ENCODE peak calls at places on chromosome 22, in seven cellular contexts. T is H9, Z is mesendoderm, I is mesenchymal stem cell, M is neuronal stem cell, P is IMR-90, A is H1. S is an unnamed sample.

GRCh38 chr22:41844513-41844912 is 11.6 kb downstream of the SREBF2 start:
- DNase-seq in T (no peak), Z (no peak), I (no peak), M (no peak), P (no peak), A (no peak), S (peak; percentile 93)

GRCh38 chr22:41367039-41367679 is 14.6 kb upstream of the TEF start:
- DNase-seq in T (peak; percentile 79), Z (peak; percentile 38), I (peak; percentile 44), M (no peak), P (peak; percentile 96), A (peak; percentile 66), S (peak; percentile 98)

GRCh38 chr22:50119768-50120251 is 30.0 kb downstream of the MOV10L1 start:
- DNase-seq in T (no peak), Z (no peak), I (peak; percentile 52), M (no peak), P (peak; percentile 28), A (no peak), S (no peak)

GRCh38 chr22:30210235-30210831 is 36.2 kb downstream of the LIF start:
- DNase-seq in T (peak; percentile 54), Z (peak; percentile 43), I (peak; percentile 88), M (no peak), P (peak; percentile 80), A (no peak), S (peak; percentile 68)

GRCh38 chr22:24066872-24067271 is 55.8 kb downstream of the CABIN1 start:
- DNase-seq in T (no peak), Z (no peak), I (no peak), M (no peak), P (no peak), A (no peak), S (no peak)

GRCh38 chr22:19492504-19493174 is 12.9 kb downstream of the CDC45 start:
- DNase-seq in T (no peak), Z (no peak), I (no peak), M (no peak), P (no peak), A (no peak), S (no peak)

GRCh38 chr22:46914916-46915894 is 152.8 kb downstream of the TBC1D22A start:
- DNase-seq in T (no peak), Z (no peak), I (no peak), M (no peak), P (no peak), A (peak; percentile 32), S (no peak)

GRCh38 chr22:42156121-42156520 is 25.5 kb upstream of the CYP2D6 start:
- DNase-seq in T (no peak), Z (no peak), I (no peak), M (no peak), P (no peak), A (no peak), S (no peak)

GRCh38 chr22:42947211-42947990 is 67.5 kb downstream of the PACSIN2 start:
- DNase-seq in T (peak; percentile 41), Z (peak; percentile 72), I (peak; percentile 67), M (peak; percentile 43), P (peak; percentile 41), A (no peak), S (no peak)

GRCh38 chr22:16960220-16960883 is 47.7 kb downstream of the GAB4 start:
- DNase-seq in T (no peak), Z (no peak), I (no peak), M (no peak), P (no peak), A (peak; percentile 19), S (no peak)

GRCh38 chr22:17154971-17155370 is 4.1 kb downstream of the HDHD5 start:
- DNase-seq in T (no peak), Z (no peak), I (no peak), M (no peak), P (no peak), A (no peak), S (no peak)

GRCh38 chr22:19766506-19767426 is 6.2 kb downstream of the TBX1 start:
- DNase-seq in T (peak; percentile 68), Z (peak; percentile 71), I (peak; percentile 21), M (no peak), P (no peak), A (peak; percentile 87), S (peak; percentile 55)

GRCh38 chr22:23574371-23574811 is 5.7 kb downstream of the IGLL1 start:
- DNase-seq in T (no peak), Z (no peak), I (no peak), M (no peak), P (no peak), A (no peak), S (peak; percentile 18)

GRCh38 chr22:23553922-23554870 is 25.9 kb downstream of the IGLL1 start:
- DNase-seq in T (no peak), Z (no peak), I (no peak), M (no peak), P (no peak), A (no peak), S (no peak)

GRCh38 chr22:46010177-46010867 is 33.4 kb upstream of the WNT7B start:
- DNase-seq in T (no peak), Z (no peak), I (no peak), M (no peak), P (peak; percentile 55), A (no peak), S (no peak)

GRCh38 chr22:47203554-47203991 is 441.1 kb downstream of the TBC1D22A start:
- DNase-seq in T (no peak), Z (no peak), I (no peak), M (no peak), P (no peak), A (peak; percentile 27), S (no peak)

GRCh38 chr22:35842954-35843353 is 125.3 kb downstream of the APOL5 start:
- DNase-seq in T (peak; percentile 51), Z (peak; percentile 71), I (peak; percentile 74), M (no peak), P (peak; percentile 36), A (no peak), S (peak; percentile 49)

GRCh38 chr22:29917052-29917902 is 34.3 kb downstream of the MTMR3 start:
- DNase-seq in T (no peak), Z (no peak), I (no peak), M (no peak), P (peak; percentile 11), A (no peak), S (no peak)

GRCh38 chr22:49798486-49799151 is 29.1 kb downstream of the BRD1 start:
- DNase-seq in T (no peak), Z (no peak), I (no peak), M (no peak), P (no peak), A (no peak), S (no peak)

GRCh38 chr22:41542224-41542623 is 2.0 kb downstream of the POLR3H start:
- DNase-seq in T (no peak), Z (no peak), I (no peak), M (no peak), P (no peak), A (no peak), S (no peak)

GRCh38 chr22:19879651-19879995 is 24.9 kb upstream of the GNB1L start:
- DNase-seq in T (peak; percentile 26), Z (no peak), I (no peak), M (no peak), P (no peak), A (peak; percentile 48), S (no peak)

GRCh38 chr22:40668611-40669390 is 10.5 kb upstream of the MCHR1 start:
- DNase-seq in T (no peak), Z (peak; percentile 72), I (peak; percentile 95), M (no peak), P (peak; percentile 89), A (no peak), S (peak; percentile 66)

GRCh38 chr22:48376428-48376827 is 1451.2 kb downstream of the BRD1 start:
- DNase-seq in T (no peak), Z (no peak), I (no peak), M (no peak), P (no peak), A (peak; percentile 38), S (no peak)

GRCh38 chr22:31585161-31585859 is 76.7 kb downstream of the PISD start:
- DNase-seq in T (no peak), Z (peak; percentile 49), I (peak; percentile 69), M (no peak), P (peak; percentile 60), A (no peak), S (peak; percentile 25)

GRCh38 chr22:19431641-19432091 is at the start of gene HIRA:
- DNase-seq in T (peak; percentile 72), Z (peak; percentile 86), I (peak; percentile 85), M (peak; percentile 86), P (peak; percentile 66), A (peak; percentile 96), S (peak; percentile 84)

GRCh38 chr22:49749227-49749626 is 78.4 kb downstream of the BRD1 start:
- DNase-seq in T (no peak), Z (no peak), I (no peak), M (no peak), P (no peak), A (no peak), S (no peak)

GRCh38 chr22:25099202-25099601 is 100.5 kb upstream of the CRYBB3 start:
- DNase-seq in T (no peak), Z (no peak), I (no peak), M (no peak), P (no peak), A (no peak), S (no peak)
- H4K8ac ChIP-seq in T (no peak overlapping the region), Z (no peak overlapping the region), I (no peak overlapping the region), M (no peak overlapping the region), P (no peak overlapping the region), A (no peak overlapping the region), S (no peak overlapping the region)

DNA sequence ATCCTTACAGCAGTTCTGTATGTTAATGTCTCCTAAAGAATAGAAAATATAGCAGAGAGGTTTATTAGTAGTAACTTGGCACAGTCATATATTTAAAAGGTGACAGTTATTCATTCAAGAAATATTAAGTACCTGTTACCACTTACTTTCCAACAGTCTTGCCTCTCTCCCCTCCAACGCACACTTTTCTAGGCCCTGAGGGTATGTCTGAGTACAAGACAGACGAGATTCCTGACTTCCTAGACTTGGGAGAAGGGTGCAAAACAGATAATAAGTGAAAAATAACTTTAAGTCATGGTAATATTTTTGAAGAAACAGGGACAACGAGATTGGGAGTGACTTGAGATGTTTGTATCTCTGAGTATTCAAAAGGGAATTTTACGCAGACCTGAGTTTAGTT is 1.6 kb downstream of the EIF3L start:
- DNase-seq in T (no peak), Z (no peak), I (no peak), M (no peak), P (no peak), A (no peak), S (peak; percentile 84)
- H4K8ac ChIP-seq in T (no peak overlapping the region), Z (no peak overlapping the region), I (no peak overlapping the region), M (no peak overlapping the region), P (no peak overlapping the region), A (no peak overlapping the region), S (no peak overlapping the region)

DNA sequence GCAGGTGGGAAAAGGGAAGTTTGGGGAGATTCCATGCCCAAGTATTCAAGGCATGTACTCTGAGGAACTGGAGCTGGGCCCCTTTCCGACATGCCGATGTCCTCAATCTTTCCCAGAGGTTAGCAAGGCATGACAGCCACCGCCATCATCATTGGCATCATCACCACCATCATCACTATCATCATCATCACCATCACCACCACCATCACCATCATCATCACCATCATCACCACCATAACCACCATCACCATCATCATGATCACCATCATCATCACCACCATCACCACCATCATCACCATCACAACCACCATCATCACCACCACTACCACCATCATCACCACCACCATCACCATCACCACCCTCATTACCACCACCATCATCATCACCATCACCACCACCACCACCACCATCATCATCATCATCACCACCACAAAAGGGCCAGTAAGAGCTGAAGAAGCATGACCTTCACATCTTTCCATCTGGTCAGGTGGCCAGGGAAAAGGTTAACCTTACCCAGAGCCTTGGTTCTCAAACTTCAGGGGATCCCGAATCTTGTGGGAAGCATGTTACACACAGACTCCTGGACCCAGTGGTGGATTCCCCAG is 25.8 kb downstream of the PHF21B start:
- DNase-seq in T (no peak), Z (no peak), I (no peak), M (no peak), P (no peak), A (no peak), S (no peak)
- H4K8ac ChIP-seq in T (no peak overlapping the region), Z (no peak overlapping the region), I (no peak overlapping the region), M (no peak overlapping the region), P (no peak overlapping the region), A (no peak overlapping the region), S (no peak overlapping the region)

GRCh38 chr22:21827628-21828267 is 39.7 kb downstream of the MAPK1 start:
- DNase-seq in T (no peak), Z (no peak), I (no peak), M (no peak), P (no peak), A (no peak), S (peak; percentile 62)
- H4K8ac ChIP-seq in T (no peak overlapping the region), Z (no peak overlapping the region), I (no peak overlapping the region), M (no peak overlapping the region), P (no peak overlapping the region), A (no peak overlapping the region), S (no peak overlapping the region)

S was measured in trophoblast cell.